ENCODE peak calls at places on chromosomes 12 and 14, in four cellular contexts. One of them, this sample, is unnamed.
A peak's percentile ranks its signal among the peaks of the same experiment; 100 is the strongest.

GRCh38 chr14:62117010-62117717 is 354.9 kb downstream of the SNAPC1 start:
- DNase-seq in tibial nerve: no peak
- DNase-seq in lower lobe of right lung: peak; percentile 66
- DNase-seq in fibroblast of lung: peak; percentile 74
- DNase-seq in this sample: no peak

GRCh38 chr12:130683811-130684210 is 32.3 kb downstream of the RIMBP2 start:
- DNase-seq in tibial nerve: no peak
- DNase-seq in lower lobe of right lung: no peak
- DNase-seq in fibroblast of lung: no peak
- DNase-seq in this sample: no peak

GRCh38 chr12:76670776-76671175 is 93.1 kb upstream of the ZDHHC17 start:
- DNase-seq in tibial nerve: no peak
- DNase-seq in lower lobe of right lung: no peak
- DNase-seq in fibroblast of lung: peak; percentile 14
- DNase-seq in this sample: no peak

GRCh38 chr12:34406996-34407300 is 384.7 kb downstream of the ALG10 start:
- DNase-seq in tibial nerve: peak; percentile 3
- DNase-seq in lower lobe of right lung: peak; percentile 5
- DNase-seq in fibroblast of lung: no peak
- DNase-seq in this sample: no peak

GRCh38 chr12:95608252-95609033 is 57.2 kb upstream of the USP44 start:
- DNase-seq in tibial nerve: peak; percentile 34
- DNase-seq in lower lobe of right lung: peak; percentile 82
- DNase-seq in fibroblast of lung: peak; percentile 85
- DNase-seq in this sample: no peak

GRCh38 chr14:72315720-72316119 is 383.5 kb downstream of the RGS6 start:
- DNase-seq in tibial nerve: no peak
- DNase-seq in lower lobe of right lung: no peak
- DNase-seq in fibroblast of lung: no peak
- DNase-seq in this sample: no peak

GRCh38 chr14:81268016-81268416 is 47.3 kb upstream of the GTF2A1 start:
- DNase-seq in tibial nerve: no peak
- DNase-seq in lower lobe of right lung: no peak
- DNase-seq in fibroblast of lung: no peak
- DNase-seq in this sample: no peak

GRCh38 chr12:74963867-74964331 is 245.7 kb downstream of the KCNC2 start:
- DNase-seq in tibial nerve: no peak
- DNase-seq in lower lobe of right lung: no peak
- DNase-seq in fibroblast of lung: no peak
- DNase-seq in this sample: no peak

GRCh38 chr14:34029921-34030334 is 79.1 kb upstream of the EGLN3 start:
- DNase-seq in tibial nerve: peak; percentile 58
- DNase-seq in lower lobe of right lung: no peak
- DNase-seq in fibroblast of lung: peak; percentile 82
- DNase-seq in this sample: no peak

GRCh38 chr14:69460093-69460701 is 24.3 kb upstream of the PLEKHD1 start:
- DNase-seq in tibial nerve: peak; percentile 23
- DNase-seq in lower lobe of right lung: no peak
- DNase-seq in fibroblast of lung: peak; percentile 95
- DNase-seq in this sample: peak; percentile 35

DNA sequence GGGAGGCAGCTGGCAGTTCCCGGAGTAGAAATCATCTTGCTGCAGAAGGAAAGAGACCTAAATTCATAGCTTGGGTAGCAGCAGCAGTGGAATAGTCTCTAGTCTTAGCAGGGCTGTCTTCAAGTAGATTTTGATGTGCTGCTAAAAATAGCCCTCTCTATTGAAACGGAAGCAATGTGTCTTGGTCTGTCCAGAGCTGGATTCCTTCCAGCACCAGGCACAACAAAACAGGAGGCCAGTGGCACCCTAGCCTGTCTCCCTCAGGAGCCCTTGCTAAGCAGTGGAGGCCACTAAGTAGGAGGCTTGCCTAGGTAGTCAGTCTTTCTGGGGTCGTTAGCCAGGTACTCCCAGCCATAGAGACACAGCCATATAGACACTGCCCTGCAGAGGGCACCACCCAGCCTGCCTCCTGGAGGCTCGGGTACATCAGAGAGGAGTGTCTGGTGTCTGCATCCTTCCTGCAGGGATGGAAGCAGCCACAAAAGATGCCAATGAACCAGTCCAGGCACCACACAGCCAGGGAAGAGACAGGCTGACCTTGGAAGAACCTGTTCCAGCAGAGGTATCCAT is 97.5 kb downstream of the CRACR2A start:
- DNase-seq in tibial nerve: no peak
- DNase-seq in lower lobe of right lung: no peak
- DNase-seq in fibroblast of lung: peak; percentile 3
- DNase-seq in this sample: no peak
- TF ChIP-seq CTCF in tibial nerve: no peak
- TF ChIP-seq CTCF in lower lobe of right lung: no peak
- TF ChIP-seq CTCF in fibroblast of lung: peak; percentile 17
- TF ChIP-seq CTCF in this sample: peak; percentile 77

GRCh38 chr14:94885481-94886155 is 115.7 kb upstream of the GSC start:
- DNase-seq in tibial nerve: no peak
- DNase-seq in lower lobe of right lung: no peak
- DNase-seq in fibroblast of lung: no peak
- DNase-seq in this sample: no peak

GRCh38 chr14:94888108-94888507 is 118.2 kb upstream of the GSC start:
- DNase-seq in tibial nerve: no peak
- DNase-seq in lower lobe of right lung: no peak
- DNase-seq in fibroblast of lung: no peak
- DNase-seq in this sample: no peak

GRCh38 chr14:94886931-94887330 is 117.0 kb upstream of the GSC start:
- DNase-seq in tibial nerve: no peak
- DNase-seq in lower lobe of right lung: no peak
- DNase-seq in fibroblast of lung: no peak
- DNase-seq in this sample: no peak

GRCh38 chr14:94889520-94890312 is 119.8 kb upstream of the GSC start:
- DNase-seq in tibial nerve: no peak
- DNase-seq in lower lobe of right lung: no peak
- DNase-seq in fibroblast of lung: no peak
- DNase-seq in this sample: no peak

DNA sequence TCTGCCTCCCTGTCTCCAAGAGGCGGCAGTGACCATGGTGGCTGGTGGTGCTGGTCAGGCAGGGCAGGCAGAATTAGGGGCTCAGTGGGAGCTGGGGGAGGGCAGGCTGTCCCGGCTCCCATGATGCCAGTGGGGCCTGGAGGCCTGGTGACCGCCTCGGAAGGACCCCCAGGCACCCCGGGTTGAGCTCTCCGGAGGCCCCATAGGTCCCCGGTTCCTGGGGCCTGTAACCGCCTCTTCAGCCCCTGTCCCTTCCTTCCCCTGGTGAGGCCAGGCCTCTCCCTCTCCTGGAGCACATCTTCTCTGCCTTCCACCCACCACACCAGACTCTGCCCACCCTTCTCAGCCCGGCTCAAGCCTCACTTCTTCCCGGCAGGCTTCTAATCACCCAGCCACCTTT is 117.7 kb upstream of the GSC start:
- DNase-seq in tibial nerve: no peak
- DNase-seq in lower lobe of right lung: no peak
- DNase-seq in fibroblast of lung: no peak
- DNase-seq in this sample: no peak
- H3K27ac ChIP-seq in tibial nerve: no peak overlapping the region
- H3K27ac ChIP-seq in lower lobe of right lung: no peak overlapping the region
- H3K27ac ChIP-seq in fibroblast of lung: no peak overlapping the region
- H3K27ac ChIP-seq in this sample: no peak overlapping the region

GRCh38 chr12:48816148-48816854 is 2.0 kb upstream of the CACNB3 start:
- DNase-seq in tibial nerve: no peak
- DNase-seq in lower lobe of right lung: no peak
- DNase-seq in fibroblast of lung: no peak
- DNase-seq in this sample: no peak
- H3K4me1 ChIP-seq in tibial nerve: peaks cover 77% of the 10 kb centered on the region
- H3K4me1 ChIP-seq in lower lobe of right lung: peaks cover 42% of the 10 kb centered on the region
- H3K4me1 ChIP-seq in fibroblast of lung: peaks cover 23% of the 10 kb centered on the region
- H3K4me1 ChIP-seq in this sample: peaks cover 19% of the 10 kb centered on the region

GRCh38 chr12:50564948-50565297 is 60.1 kb downstream of the DIP2B start:
- DNase-seq in tibial nerve: no peak
- DNase-seq in lower lobe of right lung: no peak
- DNase-seq in fibroblast of lung: no peak
- DNase-seq in this sample: no peak
- TF ChIP-seq CTCF in tibial nerve: no peak
- TF ChIP-seq CTCF in lower lobe of right lung: no peak
- TF ChIP-seq CTCF in fibroblast of lung: no peak
- TF ChIP-seq CTCF in this sample: no peak

DNA sequence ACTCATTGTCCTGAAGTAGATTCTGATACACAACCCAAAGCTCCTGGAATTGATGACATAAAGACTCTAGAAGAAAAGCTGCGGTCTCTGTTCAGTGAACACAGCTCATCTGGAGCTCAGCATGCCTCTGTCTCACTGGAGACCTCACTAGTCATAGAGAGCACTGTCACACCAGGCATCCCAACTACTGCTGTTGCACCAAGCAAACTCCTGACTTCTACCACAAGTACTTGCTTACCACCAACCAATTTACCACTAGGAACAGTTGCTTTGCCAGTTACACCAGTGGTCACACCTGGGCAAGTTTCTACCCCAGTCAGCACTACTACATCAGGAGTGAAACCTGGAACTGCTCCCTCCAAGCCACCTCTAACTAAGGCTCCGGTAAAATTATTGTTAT is 63.8 kb downstream of the RAD52 start:
- DNase-seq in tibial nerve: no peak
- DNase-seq in lower lobe of right lung: no peak
- DNase-seq in fibroblast of lung: no peak
- DNase-seq in this sample: no peak
- H3K27ac ChIP-seq in tibial nerve: no peak overlapping the region
- H3K27ac ChIP-seq in lower lobe of right lung: no peak overlapping the region
- H3K27ac ChIP-seq in fibroblast of lung: no peak overlapping the region
- H3K27ac ChIP-seq in this sample: no peak overlapping the region

DNA sequence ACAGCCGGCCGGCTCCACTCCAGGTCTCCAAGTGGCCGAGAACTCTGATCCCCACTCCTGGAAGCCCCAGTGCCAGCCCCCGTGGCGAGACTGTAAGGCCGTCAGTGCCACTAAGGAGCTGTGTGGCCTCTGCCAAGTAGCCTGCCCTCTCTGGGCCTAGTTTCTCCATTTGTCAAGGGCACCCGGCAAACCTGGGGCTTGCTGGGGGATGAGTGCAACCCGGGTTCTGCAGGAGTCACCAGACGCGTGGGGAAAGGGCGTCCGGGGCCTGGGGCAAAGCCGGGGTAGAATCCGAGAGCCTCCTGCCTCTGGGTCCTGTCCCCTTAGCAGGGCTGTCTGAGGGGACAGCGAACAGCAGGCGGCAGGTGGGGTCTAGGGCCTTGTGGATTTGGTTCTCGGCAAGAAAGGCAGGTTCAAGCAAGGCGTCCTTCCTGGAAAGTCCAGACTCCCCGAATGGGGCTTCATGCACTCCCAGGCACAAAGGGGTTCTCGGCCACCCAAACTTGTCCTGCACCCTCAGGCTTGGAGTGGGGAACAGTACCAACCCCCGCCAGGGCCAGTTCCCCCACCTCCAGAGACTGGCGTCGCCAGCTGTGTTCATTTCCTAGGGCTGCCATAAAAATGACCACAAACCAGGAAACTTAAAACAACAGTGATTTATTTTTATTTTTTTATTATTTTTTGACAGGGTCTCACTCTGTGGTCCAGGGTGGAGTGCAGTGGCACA is 56.0 kb downstream of the NCOR2 start:
- DNase-seq in tibial nerve: no peak
- DNase-seq in lower lobe of right lung: no peak
- DNase-seq in fibroblast of lung: no peak
- DNase-seq in this sample: no peak
- H3K4me1 ChIP-seq in tibial nerve: peaks cover 100% of the 10 kb centered on the region
- H3K4me1 ChIP-seq in lower lobe of right lung: peaks cover 87% of the 10 kb centered on the region
- H3K4me1 ChIP-seq in fibroblast of lung: peaks cover 40% of the 10 kb centered on the region
- H3K4me1 ChIP-seq in this sample: peaks cover 60% of the 10 kb centered on the region

GRCh38 chr12:22684526-22685118 is 59.7 kb downstream of the ETNK1 start:
- DNase-seq in tibial nerve: no peak
- DNase-seq in lower lobe of right lung: no peak
- DNase-seq in fibroblast of lung: peak; percentile 70
- DNase-seq in this sample: peak; percentile 13
- TF ChIP-seq CTCF in tibial nerve: peak; percentile 55
- TF ChIP-seq CTCF in lower lobe of right lung: peak; percentile 56
- TF ChIP-seq CTCF in fibroblast of lung: peak; percentile 30
- TF ChIP-seq CTCF in this sample: peak; percentile 45

GRCh38 chr12:89661706-89662330 is 46.8 kb downstream of the ATP2B1 start:
- DNase-seq in tibial nerve: no peak
- DNase-seq in lower lobe of right lung: no peak
- DNase-seq in fibroblast of lung: no peak
- DNase-seq in this sample: no peak

GRCh38 chr12:89662623-89663022 is 46.0 kb downstream of the ATP2B1 start:
- DNase-seq in tibial nerve: no peak
- DNase-seq in lower lobe of right lung: no peak
- DNase-seq in fibroblast of lung: peak; percentile 22
- DNase-seq in this sample: no peak

GRCh38 chr12:89664441-89664840 is 44.2 kb downstream of the ATP2B1 start:
- DNase-seq in tibial nerve: no peak
- DNase-seq in lower lobe of right lung: no peak
- DNase-seq in fibroblast of lung: no peak
- DNase-seq in this sample: no peak

GRCh38 chr12:89665556-89665955 is 43.1 kb downstream of the ATP2B1 start:
- DNase-seq in tibial nerve: no peak
- DNase-seq in lower lobe of right lung: no peak
- DNase-seq in fibroblast of lung: peak; percentile 15
- DNase-seq in this sample: no peak

DNA sequence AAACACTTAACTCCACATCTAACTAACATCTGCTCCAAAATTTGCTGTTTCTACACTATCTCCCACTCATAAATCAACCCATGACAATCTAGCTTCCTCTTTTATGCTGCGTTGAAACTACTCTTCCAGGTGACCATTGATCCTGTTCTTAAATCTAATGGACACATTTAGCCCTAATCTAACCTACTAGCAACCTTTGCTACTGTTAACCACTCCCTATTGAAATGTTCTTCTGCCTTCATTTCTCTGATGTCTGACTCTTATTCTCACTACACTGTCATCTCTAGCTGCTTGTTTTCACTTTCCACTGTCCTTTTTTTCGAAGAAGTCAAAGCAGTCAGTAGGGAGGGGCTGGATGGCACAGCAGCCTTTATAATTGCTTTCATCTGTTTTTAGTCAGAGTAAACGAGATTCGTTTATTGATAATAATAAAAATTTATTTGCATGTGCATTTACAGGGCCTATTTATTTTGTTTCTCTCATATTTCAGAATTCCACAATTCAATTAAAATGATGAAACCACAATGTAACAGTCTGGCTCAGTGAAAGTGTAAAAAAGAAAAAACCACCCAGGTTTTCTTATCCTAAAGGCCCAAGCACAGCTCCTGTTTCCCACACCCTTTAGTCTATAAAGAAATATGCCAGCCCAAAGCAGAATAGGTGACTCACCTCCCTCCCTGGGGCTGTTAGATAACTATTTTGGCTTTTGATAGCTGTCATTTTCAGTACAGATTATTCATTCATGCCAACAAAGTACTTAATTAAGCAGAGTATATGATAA is 44.9 kb downstream of the ATP2B1 start:
- DNase-seq in tibial nerve: no peak
- DNase-seq in lower lobe of right lung: no peak
- DNase-seq in fibroblast of lung: peak; percentile 57
- DNase-seq in this sample: peak; percentile 7
- H3K27ac ChIP-seq in tibial nerve: no peak overlapping the region
- H3K27ac ChIP-seq in lower lobe of right lung: no peak overlapping the region
- H3K27ac ChIP-seq in fibroblast of lung: peak overlapping the region; percentile 39
- H3K27ac ChIP-seq in this sample: peak overlapping the region; percentile 21

GRCh38 chr12:42556917-42557316 is 32.6 kb downstream of the PRICKLE1 start:
- DNase-seq in tibial nerve: no peak
- DNase-seq in lower lobe of right lung: no peak
- DNase-seq in fibroblast of lung: no peak
- DNase-seq in this sample: no peak
- H3K4me1 ChIP-seq in tibial nerve: peaks cover 22% of the 10 kb centered on the region
- H3K4me1 ChIP-seq in lower lobe of right lung: no peaks in the 10 kb centered on the region
- H3K4me1 ChIP-seq in fibroblast of lung: no peaks in the 10 kb centered on the region
- H3K4me1 ChIP-seq in this sample: no peaks in the 10 kb centered on the region

This sample was measured in keratinocyte.